ENCODE peak calls at places on chromosomes 1 and 21, in nine cellular contexts. H is GM03348; I is NCI-H1105; S is activated naive CD8-positive, alpha-beta T cell treated with anti-CD3 and anti-CD28 coated beads, Interleukin-2, amount 50 U/mL, for 24 hours; L is NCI-H2171; J is NCI-H1694; Y is AG04449; O is NCI-H69; X is NCI-H1092. P is an unnamed sample.
A peak's percentile ranks its signal among the peaks of the same experiment; 100 is the strongest.

GRCh38 chr21:15895142-15896106 is 165.6 kb downstream of the USP25 start:
- DNase-seq in H (peak; percentile 16), I (no peak), S (no peak), L (no peak), J (no peak), Y (no peak), O (no peak), X (no peak), P (no peak)

GRCh38 chr1:56034847-56035483 is 544.4 kb downstream of the PLPP3 start:
- DNase-seq in H (peak; percentile 5), I (no peak), S (no peak), L (no peak), J (no peak), Y (no peak), O (no peak), X (no peak), P (no peak)

GRCh38 chr1:205633421-205633976 is 1.7 kb upstream of the ELK4 start:
- DNase-seq in H (peak; percentile 31), I (no peak), S (no peak), L (no peak), J (no peak), Y (no peak), O (peak; percentile 97), X (no peak), P (no peak)

GRCh38 chr1:202805886-202806511 is 2.2 kb downstream of the KDM5B start:
- DNase-seq in H (no peak), I (no peak), S (peak; percentile 28), L (no peak), J (no peak), Y (no peak), O (no peak), X (no peak), P (no peak)

GRCh38 chr21:42554251-42554937 is 40.7 kb downstream of the SLC37A1 start:
- DNase-seq in H (no peak), I (no peak), S (no peak), L (no peak), J (no peak), Y (no peak), O (no peak), X (no peak), P (peak; percentile 4)

GRCh38 chr1:89148259-89148658 is 22.3 kb upstream of the GBP2 start:
- DNase-seq in H (no peak), I (no peak), S (no peak), L (no peak), J (no peak), Y (no peak), O (no peak), X (no peak), P (no peak)

GRCh38 chr1:166032901-166033371 is 133.9 kb downstream of the FAM78B start:
- DNase-seq in H (no peak), I (peak; percentile 87), S (no peak), L (peak; percentile 82), J (peak; percentile 98), Y (no peak), O (peak; percentile 89), X (peak; percentile 88), P (no peak)

GRCh38 chr21:45219517-45219916 is 68.2 kb downstream of the POFUT2 start:
- DNase-seq in H (no peak), I (no peak), S (no peak), L (no peak), J (no peak), Y (no peak), O (no peak), X (no peak), P (no peak)

GRCh38 chr1:70146488-70146887 is 58.9 kb downstream of the LRRC40 start:
- DNase-seq in H (no peak), I (no peak), S (no peak), L (no peak), J (no peak), Y (no peak), O (peak; percentile 11), X (no peak), P (no peak)

GRCh38 chr21:34107606-34108005 is 34.2 kb downstream of the MRPS6 start:
- DNase-seq in H (no peak), I (no peak), S (no peak), L (no peak), J (no peak), Y (no peak), O (no peak), X (no peak), P (no peak)

GRCh38 chr1:46718340-46718726 is 581 bp downstream of the EFCAB14 start:
- DNase-seq in H (peak; percentile 37), I (no peak), S (no peak), L (no peak), J (no peak), Y (no peak), O (no peak), X (no peak), P (no peak)

GRCh38 chr1:228647523-228648444 is 87.5 kb upstream of the RHOU start:
- DNase-seq in H (peak; percentile 47), I (peak; percentile 16), S (peak; percentile 27), L (peak; percentile 31), J (peak; percentile 66), Y (no peak), O (peak; percentile 69), X (peak; percentile 56), P (peak; percentile 44)

GRCh38 chr1:243343970-243344749 is 88.3 kb downstream of the SDCCAG8 start:
- DNase-seq in H (peak; percentile 51), I (peak; percentile 26), S (no peak), L (peak; percentile 81), J (peak; percentile 100), Y (no peak), O (peak; percentile 89), X (peak; percentile 52), P (no peak)

GRCh38 chr1:96472471-96472870 is 249.1 kb upstream of the PTBP2 start:
- DNase-seq in H (peak; percentile 46), I (no peak), S (no peak), L (no peak), J (no peak), Y (peak; percentile 44), O (no peak), X (no peak), P (no peak)

GRCh38 chr1:33300673-33301072 is 20.2 kb downstream of the A3GALT2 start:
- DNase-seq in H (peak; percentile 80), I (no peak), S (no peak), L (no peak), J (no peak), Y (peak; percentile 62), O (no peak), X (no peak), P (peak; percentile 48)

GRCh38 chr1:93609536-93609935 is 72.1 kb downstream of the BCAR3 start:
- DNase-seq in H (no peak), I (no peak), S (no peak), L (no peak), J (no peak), Y (no peak), O (no peak), X (no peak), P (no peak)

GRCh38 chr1:66452982-66453381 is 81.0 kb upstream of the SGIP1 start:
- DNase-seq in H (no peak), I (no peak), S (no peak), L (no peak), J (no peak), Y (no peak), O (no peak), X (no peak), P (no peak)

GRCh38 chr1:66270122-66270812 is 263.7 kb upstream of the SGIP1 start:
- DNase-seq in H (no peak), I (no peak), S (no peak), L (no peak), J (no peak), Y (no peak), O (no peak), X (no peak), P (no peak)

GRCh38 chr1:231351816-231352215 is 13.7 kb downstream of the SPRTN start:
- DNase-seq in H (no peak), I (no peak), S (no peak), L (no peak), J (no peak), Y (no peak), O (no peak), X (no peak), P (no peak)

GRCh38 chr1:231550448-231550781 is 21.9 kb downstream of the TSNAX start:
- DNase-seq in H (no peak), I (no peak), S (no peak), L (no peak), J (no peak), Y (no peak), O (peak; percentile 52), X (no peak), P (no peak)

GRCh38 chr1:24294757-24295371 is 24.3 kb upstream of the GRHL3 start:
- DNase-seq in H (peak; percentile 79), I (no peak), S (no peak), L (no peak), J (no peak), Y (no peak), O (peak; percentile 39), X (no peak), P (peak; percentile 61)

GRCh38 chr1:234125283-234125682 is 220.8 kb downstream of the SLC35F3 start:
- DNase-seq in H (peak; percentile 13), I (no peak), S (peak; percentile 62), L (no peak), J (no peak), Y (no peak), O (peak; percentile 88), X (peak; percentile 33), P (peak; percentile 10)

GRCh38 chr1:113759341-113760101 is at the start of gene PHTF1:
- DNase-seq in H (peak; percentile 92), I (peak; percentile 68), S (peak; percentile 72), L (peak; percentile 40), J (peak; percentile 56), Y (no peak), O (peak; percentile 74), X (peak; percentile 58), P (peak; percentile 75)

GRCh38 chr1:172670791-172671190 is 11.9 kb downstream of the FASLG start:
- DNase-seq in H (no peak), I (no peak), S (no peak), L (no peak), J (no peak), Y (no peak), O (no peak), X (no peak), P (no peak)

GRCh38 chr1:113534130-113534817 is 144.0 kb downstream of the MAGI3 start:
- DNase-seq in H (peak; percentile 47), I (no peak), S (no peak), L (no peak), J (no peak), Y (peak; percentile 79), O (no peak), X (no peak), P (no peak)

GRCh38 chr1:40997096-40997495 is 17.6 kb downstream of the CTPS1 start:
- DNase-seq in H (no peak), I (no peak), S (no peak), L (no peak), J (no peak), Y (no peak), O (no peak), X (no peak), P (no peak)

GRCh38 chr1:61264825-61265242 is 182.5 kb downstream of the NFIA start:
- DNase-seq in H (no peak), I (no peak), S (no peak), L (no peak), J (no peak), Y (no peak), O (no peak), X (no peak), P (no peak)

GRCh38 chr1:231485029-231485784 is 43.3 kb upstream of the TSNAX start:
- DNase-seq in H (no peak), I (no peak), S (no peak), L (no peak), J (no peak), Y (no peak), O (no peak), X (no peak), P (no peak)

P was measured in transverse colon.